ENCODE peak calls at places on chromosomes 4 and X, in eight cellular contexts. M is IMR-90, D is Calu3, N is suprapubic skin, U is HepG2, X is epithelial cell of esophagus, L is tibial nerve, Z is nephron progenitor cell. W is an unnamed sample.
A peak's percentile ranks its signal among the peaks of the same experiment; 100 is the strongest.

GRCh38 chr4:16037901-16038300 is 45.9 kb downstream of the PROM1 start:
- DNase-seq in M (no peak), D (no peak), N (no peak), U (no peak), X (no peak), L (no peak), Z (no peak), W (no peak)

GRCh38 chrX:120361906-120362305 is at the start of gene ATP1B4:
- DNase-seq in M (no peak), D (no peak), N (no peak), U (no peak), X (no peak), L (no peak), Z (no peak), W (no peak)

GRCh38 chr4:90456891-90457290 is 329.7 kb downstream of the CCSER1 start:
- DNase-seq in M (no peak), D (no peak), N (no peak), U (no peak), X (no peak), L (no peak), Z (no peak), W (no peak)

GRCh38 chr4:8039290-8039689 is 99.6 kb upstream of the AFAP1 start:
- DNase-seq in M (no peak), D (no peak), N (no peak), U (no peak), X (no peak), L (no peak), Z (peak; percentile 69), W (no peak)

GRCh38 chr4:100269446-100269845 is 79.2 kb upstream of the DDIT4L start:
- DNase-seq in M (no peak), D (no peak), N (no peak), U (no peak), X (no peak), L (no peak), Z (no peak), W (no peak)

GRCh38 chr4:128358231-128358902 is 70.8 kb upstream of the PGRMC2 start:
- DNase-seq in M (peak; percentile 91), D (no peak), N (no peak), U (no peak), X (peak; percentile 51), L (no peak), Z (no peak), W (no peak)

GRCh38 chr4:157012781-157013180 is 41.2 kb upstream of the PDGFC start:
- DNase-seq in M (peak; percentile 79), D (no peak), N (no peak), U (no peak), X (no peak), L (no peak), Z (no peak), W (no peak)

GRCh38 chr4:39032218-39033085 is at the start of gene TMEM156:
- DNase-seq in M (peak; percentile 80), D (no peak), N (no peak), U (peak; percentile 12), X (peak; percentile 75), L (no peak), Z (no peak), W (no peak)

GRCh38 chrX:153725039-153725831 is 579 bp downstream of the ABCD1 start:
- DNase-seq in M (no peak), D (no peak), N (no peak), U (no peak), X (no peak), L (no peak), Z (no peak), W (no peak)

GRCh38 chr4:25172964-25173917 is 13.0 kb upstream of the SEPSECS start:
- DNase-seq in M (peak; percentile 100), D (peak; percentile 5), N (no peak), U (no peak), X (peak; percentile 98), L (no peak), Z (no peak), W (no peak)

GRCh38 chrX:153818571-153819397 is 11.6 kb downstream of the PDZD4 start:
- DNase-seq in M (no peak), D (peak; percentile 52), N (no peak), U (no peak), X (no peak), L (no peak), Z (peak; percentile 79), W (peak; percentile 71)

GRCh38 chr4:61437923-61438322 is 237.8 kb downstream of the ADGRL3 start:
- DNase-seq in M (no peak), D (no peak), N (no peak), U (no peak), X (no peak), L (no peak), Z (no peak), W (no peak)

GRCh38 chr4:3255611-3256186 is 6.7 kb downstream of the MSANTD1 start:
- DNase-seq in M (no peak), D (no peak), N (peak; percentile 41), U (no peak), X (no peak), L (peak; percentile 4), Z (no peak), W (peak; percentile 14)

GRCh38 chr4:68490826-68491457 is 43.7 kb downstream of the TMPRSS11E start:
- DNase-seq in M (no peak), D (no peak), N (no peak), U (no peak), X (peak; percentile 11), L (no peak), Z (no peak), W (no peak)

GRCh38 chr4:148397006-148397673 is 45.1 kb downstream of the NR3C2 start:
- DNase-seq in M (no peak), D (no peak), N (no peak), U (no peak), X (no peak), L (no peak), Z (no peak), W (no peak)

GRCh38 chr4:71814433-71814832 is 30.6 kb upstream of the GC start:
- DNase-seq in M (no peak), D (no peak), N (no peak), U (no peak), X (peak; percentile 4), L (no peak), Z (peak; percentile 35), W (no peak)

GRCh38 chrX:24153796-24154189 is 4.3 kb downstream of the ZFX start:
- DNase-seq in M (no peak), D (peak; percentile 21), N (no peak), U (no peak), X (no peak), L (no peak), Z (no peak), W (no peak)

GRCh38 chr4:1784789-1785591 is 8.1 kb upstream of the FGFR3 start:
- DNase-seq in M (no peak), D (no peak), N (no peak), U (peak; percentile 79), X (no peak), L (no peak), Z (no peak), W (no peak)

GRCh38 chr4:6372649-6373525 is 99.5 kb downstream of the PPP2R2C start:
- DNase-seq in M (peak; percentile 28), D (peak; percentile 46), N (no peak), U (peak; percentile 35), X (peak; percentile 8), L (no peak), Z (no peak), W (no peak)

DNA sequence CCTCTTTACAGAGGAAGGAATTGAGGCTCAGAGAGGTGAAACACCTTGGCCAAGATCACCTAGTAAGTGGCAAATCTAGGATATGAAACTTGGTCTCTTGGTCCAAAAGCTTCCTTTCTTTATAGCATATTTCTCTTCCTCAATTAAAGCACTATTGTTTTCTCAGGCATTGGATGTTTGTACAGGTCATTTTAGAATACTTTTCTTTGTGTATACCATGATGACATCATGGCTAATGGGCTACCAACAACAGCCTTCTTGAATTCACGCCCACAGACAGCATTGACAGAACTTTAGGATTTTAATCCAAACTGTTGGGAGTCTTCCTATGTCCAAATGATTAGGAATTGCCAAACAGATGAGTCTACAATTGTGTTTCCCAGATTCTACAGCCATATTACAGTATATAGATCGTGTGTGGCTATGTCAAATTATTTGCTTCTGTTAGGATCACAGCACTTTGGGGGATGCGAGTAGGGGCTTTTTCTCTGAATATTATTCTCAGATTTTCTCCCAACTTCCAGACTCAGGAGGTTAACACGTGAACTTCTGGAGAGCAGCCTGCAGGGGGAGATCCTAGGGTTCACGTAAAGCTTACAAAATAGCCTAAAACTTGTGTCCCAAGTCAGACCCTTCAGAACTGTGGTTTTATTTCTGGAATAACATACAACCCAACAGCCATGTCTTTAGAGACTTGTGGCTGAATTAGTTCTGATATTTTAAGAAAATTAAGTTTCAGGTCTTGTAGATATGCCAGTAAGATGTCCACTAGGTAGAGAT is 191.8 kb downstream of the SHROOM3 start:
- DNase-seq in M (peak; percentile 13), D (no peak), N (no peak), U (peak; percentile 3), X (no peak), L (no peak), Z (no peak), W (no peak)
- TF ChIP-seq CTCF in M (peak; percentile 23), D (no peak), N (no peak), U (no peak), X (peak; percentile 28), L (no peak), Z (peak; percentile 16), W (peak; percentile 43)

GRCh38 chr4:143396695-143397094 is 60.0 kb downstream of the GAB1 start:
- DNase-seq in M (peak; percentile 40), D (no peak), N (no peak), U (no peak), X (no peak), L (no peak), Z (no peak), W (no peak)
- TF ChIP-seq CTCF in M (peak; percentile 30), D (no peak), N (no peak), U (no peak), X (no peak), L (no peak), Z (no peak), W (no peak)

GRCh38 chrX:109826954-109827708 is 94.1 kb upstream of the ACSL4 start:
- DNase-seq in M (peak; percentile 89), D (no peak), N (no peak), U (peak; percentile 72), X (peak; percentile 51), L (no peak), Z (no peak), W (no peak)
- TF ChIP-seq CTCF in M (peak; percentile 17), D (no peak), N (no peak), U (no peak), X (no peak), L (no peak), Z (no peak), W (no peak)

GRCh38 chrX:18290200-18290599 is 64.3 kb downstream of the SCML2 start:
- DNase-seq in M (no peak), D (no peak), N (no peak), U (no peak), X (no peak), L (no peak), Z (peak; percentile 14), W (no peak)
- TF ChIP-seq CTCF in M (no peak), D (no peak), N (no peak), U (no peak), X (no peak), L (no peak), Z (no peak), W (no peak)

GRCh38 chr4:132619968-132620367 is 529.1 kb upstream of the PCDH10 start:
- DNase-seq in M (no peak), D (no peak), N (no peak), U (no peak), X (no peak), L (no peak), Z (no peak), W (no peak)

GRCh38 chr4:132614682-132615081 is 534.4 kb upstream of the PCDH10 start:
- DNase-seq in M (peak; percentile 5), D (no peak), N (no peak), U (no peak), X (peak; percentile 9), L (no peak), Z (no peak), W (no peak)
- TF ChIP-seq CTCF in M (peak; percentile 42), D (no peak), N (no peak), U (no peak), X (peak; percentile 38), L (peak; percentile 17), Z (peak; percentile 43), W (peak; percentile 85)